ENCODE peak calls at places on chromosomes 11 and 22, in eight cellular contexts. M, G, P, I, K, J, B and N are unnamed samples.

GRCh38 chr11:122745111-122745510 is 89.6 kb downstream of the UBASH3B start:
- DNase-seq in M (no peak), P (no peak), K (no peak), J (no peak), G (no peak), I (peak), B (no peak), N (no peak)

GRCh38 chr11:63765688-63766241 is 2.8 kb downstream of the ZFTA start:
- DNase-seq in J (no peak), K (no peak), P (no peak), M (no peak), I (no peak), B (no peak), G (no peak), N (no peak)

GRCh38 chr22:38766076-38766777 is 10.4 kb upstream of the SUN2 start:
- DNase-seq in B (no peak), M (no peak), J (peak), P (peak), G (peak), I (peak), K (no peak), N (peak)

GRCh38 chr11:107931206-107931605 is 3.0 kb downstream of the RAB39A start:
- DNase-seq in J (no peak), P (no peak), I (no peak), G (no peak), B (no peak), K (no peak), M (no peak), N (no peak)

GRCh38 chr22:49884075-49884474 is 30.4 kb downstream of the ZBED4 start:
- DNase-seq in K (no peak), B (no peak), P (no peak), M (no peak), J (no peak), I (no peak), G (no peak), N (no peak)

GRCh38 chr11:45771194-45771941 is 33.6 kb upstream of the SLC35C1 start:
- DNase-seq in K (no peak), I (peak), B (peak), J (peak), G (peak), M (no peak), P (peak), N (peak)

GRCh38 chr11:94775576-94776327 is 7.6 kb downstream of the AMOTL1 start:
- DNase-seq in I (no peak), B (no peak), G (no peak), J (no peak), P (no peak), K (no peak), M (no peak), N (no peak)

GRCh38 chr22:38657248-38657909 is 941 bp downstream of the CBY1 start:
- DNase-seq in G (peak), K (no peak), M (no peak), P (no peak), I (peak), J (peak), B (no peak), N (peak)

GRCh38 chr11:10308208-10308954 is 3.5 kb downstream of the ADM start:
- DNase-seq in B (no peak), I (no peak), K (no peak), M (no peak), G (no peak), J (no peak), P (no peak), N (no peak)

GRCh38 chr22:42433754-42434153 is 1.6 kb upstream of the NFAM1 start:
- DNase-seq in J (no peak), M (no peak), I (no peak), G (no peak), B (no peak), K (no peak), P (no peak), N (no peak)

GRCh38 chr11:23954317-23954716 is 542.5 kb upstream of the LUZP2 start:
- DNase-seq in J (no peak), K (no peak), M (no peak), G (no peak), P (no peak), B (no peak), I (no peak), N (no peak)

GRCh38 chr22:21710156-21710555 is 25.4 kb downstream of the YPEL1 start:
- DNase-seq in B (no peak), I (no peak), M (no peak), G (no peak), P (no peak), J (no peak), K (no peak), N (no peak)

GRCh38 chr11:34986883-34987525 is 70.6 kb downstream of the PDHX start:
- DNase-seq in K (no peak), M (no peak), J (no peak), P (no peak), I (no peak), B (no peak), G (no peak), N (no peak)

GRCh38 chr22:38921126-38921525 is 36.3 kb upstream of the APOBEC3A start:
- DNase-seq in M (no peak), G (no peak), J (no peak), P (no peak), I (no peak), K (no peak), B (no peak), N (no peak)

GRCh38 chr11:43986327-43986726 is 43.9 kb downstream of the C11orf96 start:
- DNase-seq in I (no peak), M (no peak), P (no peak), J (no peak), G (no peak), K (no peak), B (no peak), N (no peak)

GRCh38 chr22:50191041-50191740 is 5.5 kb downstream of the TRABD start:
- DNase-seq in G (peak), I (no peak), M (no peak), P (peak), J (peak), B (peak), K (no peak), N (peak)

GRCh38 chr11:126410649-126411048 is 55.2 kb downstream of the ST3GAL4 start:
- DNase-seq in G (no peak), B (no peak), J (no peak), K (no peak), P (no peak), I (peak), M (no peak), N (no peak)

GRCh38 chr11:112718483-112718882 is 242.7 kb upstream of the NCAM1 start:
- DNase-seq in J (no peak), M (no peak), K (no peak), I (no peak), G (no peak), P (no peak), B (no peak), N (no peak)

GRCh38 chr11:123543796-123544195 is 110.6 kb downstream of the SCN3B start:
- DNase-seq in I (peak), G (no peak), B (no peak), J (no peak), P (no peak), K (no peak), M (no peak), N (no peak)